ENCODE peak calls at places on chromosomes 5 and 9, in eight cellular contexts. One of them, this sample, is unnamed.

GRCh38 chr5:168883253-168883880 is 304.2 kb upstream of the PANK3 start:
- DNase-seq in left ventricle myocardium inferior: no peak
- DNase-seq in GM12865: no peak
- DNase-seq in endothelial cell of umbilical vein: no peak
- DNase-seq in spleen: no peak
- DNase-seq in upper lobe of right lung: no peak
- DNase-seq in GM23338: peak; percentile 45
- DNase-seq in lower lobe of right lung: no peak
- DNase-seq in this sample: no peak

GRCh38 chr9:84174486-84174885 is 166.1 kb downstream of the SLC28A3 start:
- DNase-seq in left ventricle myocardium inferior: no peak
- DNase-seq in GM12865: no peak
- DNase-seq in endothelial cell of umbilical vein: no peak
- DNase-seq in spleen: no peak
- DNase-seq in upper lobe of right lung: no peak
- DNase-seq in GM23338: no peak
- DNase-seq in lower lobe of right lung: no peak
- DNase-seq in this sample: no peak

GRCh38 chr9:75992480-75993206 is 102.2 kb downstream of the PCSK5 start:
- DNase-seq in left ventricle myocardium inferior: no peak
- DNase-seq in GM12865: no peak
- DNase-seq in endothelial cell of umbilical vein: no peak
- DNase-seq in spleen: no peak
- DNase-seq in upper lobe of right lung: no peak
- DNase-seq in GM23338: no peak
- DNase-seq in lower lobe of right lung: no peak
- DNase-seq in this sample: no peak

GRCh38 chr5:13932006-13932405 is 12.5 kb downstream of the DNAH5 start:
- DNase-seq in left ventricle myocardium inferior: no peak
- DNase-seq in GM12865: no peak
- DNase-seq in endothelial cell of umbilical vein: no peak
- DNase-seq in spleen: no peak
- DNase-seq in upper lobe of right lung: no peak
- DNase-seq in GM23338: no peak
- DNase-seq in lower lobe of right lung: no peak
- DNase-seq in this sample: no peak

GRCh38 chr5:8633706-8634105 is 764.8 kb downstream of the MTRR start:
- DNase-seq in left ventricle myocardium inferior: no peak
- DNase-seq in GM12865: no peak
- DNase-seq in endothelial cell of umbilical vein: no peak
- DNase-seq in spleen: no peak
- DNase-seq in upper lobe of right lung: no peak
- DNase-seq in GM23338: no peak
- DNase-seq in lower lobe of right lung: no peak
- DNase-seq in this sample: peak; percentile 40

GRCh38 chr9:95089257-95089873 is 228.1 kb downstream of the FANCC start:
- DNase-seq in left ventricle myocardium inferior: no peak
- DNase-seq in GM12865: no peak
- DNase-seq in endothelial cell of umbilical vein: no peak
- DNase-seq in spleen: peak; percentile 65
- DNase-seq in upper lobe of right lung: peak; percentile 58
- DNase-seq in GM23338: no peak
- DNase-seq in lower lobe of right lung: no peak
- DNase-seq in this sample: no peak

GRCh38 chr5:110757118-110757729 is 18.4 kb downstream of the SLC25A46 start:
- DNase-seq in left ventricle myocardium inferior: no peak
- DNase-seq in GM12865: peak; percentile 73
- DNase-seq in endothelial cell of umbilical vein: peak; percentile 62
- DNase-seq in spleen: no peak
- DNase-seq in upper lobe of right lung: no peak
- DNase-seq in GM23338: peak; percentile 74
- DNase-seq in lower lobe of right lung: no peak
- DNase-seq in this sample: peak; percentile 78

GRCh38 chr9:78004478-78005229 is 27.0 kb downstream of the GNAQ start:
- DNase-seq in left ventricle myocardium inferior: no peak
- DNase-seq in GM12865: no peak
- DNase-seq in endothelial cell of umbilical vein: no peak
- DNase-seq in spleen: peak; percentile 61
- DNase-seq in upper lobe of right lung: no peak
- DNase-seq in GM23338: peak; percentile 37
- DNase-seq in lower lobe of right lung: no peak
- DNase-seq in this sample: peak; percentile 47

GRCh38 chr5:181281077-181281983 is 20.4 kb upstream of the TRIM52 start:
- DNase-seq in left ventricle myocardium inferior: no peak
- DNase-seq in GM12865: no peak
- DNase-seq in endothelial cell of umbilical vein: no peak
- DNase-seq in spleen: peak; percentile 22
- DNase-seq in upper lobe of right lung: no peak
- DNase-seq in GM23338: peak; percentile 99
- DNase-seq in lower lobe of right lung: no peak
- DNase-seq in this sample: no peak
- H3K4me3 ChIP-seq in left ventricle myocardium inferior: no peak overlapping the region
- H3K4me3 ChIP-seq in GM12865: no peak overlapping the region
- H3K4me3 ChIP-seq in endothelial cell of umbilical vein: no peak overlapping the region
- H3K4me3 ChIP-seq in spleen: no peak overlapping the region
- H3K4me3 ChIP-seq in upper lobe of right lung: no peak overlapping the region
- H3K4me3 ChIP-seq in GM23338: peak overlapping the region; percentile 84
- H3K4me3 ChIP-seq in lower lobe of right lung: no peak overlapping the region
- H3K4me3 ChIP-seq in this sample: no peak overlapping the region

GRCh38 chr9:93321220-93321610 is 130.3 kb upstream of the FAM120A start:
- DNase-seq in left ventricle myocardium inferior: no peak
- DNase-seq in GM12865: no peak
- DNase-seq in endothelial cell of umbilical vein: no peak
- DNase-seq in spleen: no peak
- DNase-seq in upper lobe of right lung: peak; percentile 44
- DNase-seq in GM23338: no peak
- DNase-seq in lower lobe of right lung: no peak
- DNase-seq in this sample: no peak

GRCh38 chr9:93326654-93327053 is 124.8 kb upstream of the FAM120A start:
- DNase-seq in left ventricle myocardium inferior: no peak
- DNase-seq in GM12865: no peak
- DNase-seq in endothelial cell of umbilical vein: no peak
- DNase-seq in spleen: no peak
- DNase-seq in upper lobe of right lung: no peak
- DNase-seq in GM23338: no peak
- DNase-seq in lower lobe of right lung: no peak
- DNase-seq in this sample: no peak

GRCh38 chr9:93326056-93326455 is 125.4 kb upstream of the FAM120A start:
- DNase-seq in left ventricle myocardium inferior: no peak
- DNase-seq in GM12865: no peak
- DNase-seq in endothelial cell of umbilical vein: no peak
- DNase-seq in spleen: no peak
- DNase-seq in upper lobe of right lung: no peak
- DNase-seq in GM23338: no peak
- DNase-seq in lower lobe of right lung: no peak
- DNase-seq in this sample: no peak

GRCh38 chr9:93324191-93324834 is 127.2 kb upstream of the FAM120A start:
- DNase-seq in left ventricle myocardium inferior: no peak
- DNase-seq in GM12865: no peak
- DNase-seq in endothelial cell of umbilical vein: no peak
- DNase-seq in spleen: no peak
- DNase-seq in upper lobe of right lung: peak; percentile 60
- DNase-seq in GM23338: no peak
- DNase-seq in lower lobe of right lung: no peak
- DNase-seq in this sample: no peak

DNA sequence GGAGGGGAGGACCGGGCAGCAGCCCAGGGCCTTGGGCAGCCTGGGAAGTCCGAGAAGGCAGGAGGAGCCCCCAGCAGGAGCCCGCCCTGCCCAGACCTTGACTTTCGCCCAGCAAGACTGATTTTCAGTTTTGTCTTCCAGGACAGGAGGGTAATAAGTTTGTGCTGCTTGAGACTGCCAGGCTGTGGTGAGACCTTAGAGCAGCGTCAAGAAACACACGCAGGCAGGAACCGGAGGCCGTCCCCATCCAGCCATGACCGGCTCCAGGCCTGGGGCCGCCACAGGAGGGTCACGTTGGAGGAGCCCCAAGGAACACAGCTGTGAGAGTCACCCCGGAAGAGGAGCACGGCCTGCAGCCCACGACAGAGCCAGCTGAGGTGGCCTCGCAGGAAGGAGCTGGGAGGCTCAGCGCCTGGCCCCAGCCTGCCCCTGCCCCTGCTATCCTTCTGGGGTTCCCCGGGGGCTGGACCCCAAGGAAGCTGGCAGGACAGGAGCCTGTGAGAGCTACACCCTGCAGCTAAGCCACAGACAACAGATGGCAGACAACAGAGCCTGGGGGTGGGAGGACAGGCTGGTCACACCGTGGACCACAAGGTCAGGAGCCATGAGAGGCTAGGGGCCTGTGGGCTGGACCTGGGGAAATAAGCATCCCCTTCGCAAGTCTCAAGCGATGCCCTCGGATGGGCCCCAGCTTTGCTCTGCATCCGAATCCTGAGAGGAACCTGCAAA is 126.0 kb upstream of the FAM120A start:
- DNase-seq in left ventricle myocardium inferior: no peak
- DNase-seq in GM12865: no peak
- DNase-seq in endothelial cell of umbilical vein: no peak
- DNase-seq in spleen: peak; percentile 67
- DNase-seq in upper lobe of right lung: peak; percentile 46
- DNase-seq in GM23338: no peak
- DNase-seq in lower lobe of right lung: no peak
- DNase-seq in this sample: no peak
- TF ChIP-seq CTCF in left ventricle myocardium inferior: no peak
- TF ChIP-seq CTCF in GM12865: no peak
- TF ChIP-seq CTCF in endothelial cell of umbilical vein: no peak
- TF ChIP-seq CTCF in spleen: no peak
- TF ChIP-seq CTCF in upper lobe of right lung: no peak
- TF ChIP-seq CTCF in GM23338: no peak
- TF ChIP-seq CTCF in lower lobe of right lung: no peak
- TF ChIP-seq CTCF in this sample: no peak

GRCh38 chr5:159971931-159972461 is 36.9 kb upstream of the TTC1 start:
- DNase-seq in left ventricle myocardium inferior: no peak
- DNase-seq in GM12865: no peak
- DNase-seq in endothelial cell of umbilical vein: no peak
- DNase-seq in spleen: no peak
- DNase-seq in upper lobe of right lung: peak; percentile 71
- DNase-seq in GM23338: peak; percentile 65
- DNase-seq in lower lobe of right lung: no peak
- DNase-seq in this sample: peak; percentile 6
- H3K4me3 ChIP-seq in left ventricle myocardium inferior: peak overlapping the region; percentile 60
- H3K4me3 ChIP-seq in GM12865: no peak overlapping the region
- H3K4me3 ChIP-seq in endothelial cell of umbilical vein: no peak overlapping the region
- H3K4me3 ChIP-seq in spleen: peak overlapping the region; percentile 32
- H3K4me3 ChIP-seq in upper lobe of right lung: peak overlapping the region; percentile 21
- H3K4me3 ChIP-seq in GM23338: peak overlapping the region; percentile 61
- H3K4me3 ChIP-seq in lower lobe of right lung: peak overlapping the region; percentile 3
- H3K4me3 ChIP-seq in this sample: no peak overlapping the region

DNA sequence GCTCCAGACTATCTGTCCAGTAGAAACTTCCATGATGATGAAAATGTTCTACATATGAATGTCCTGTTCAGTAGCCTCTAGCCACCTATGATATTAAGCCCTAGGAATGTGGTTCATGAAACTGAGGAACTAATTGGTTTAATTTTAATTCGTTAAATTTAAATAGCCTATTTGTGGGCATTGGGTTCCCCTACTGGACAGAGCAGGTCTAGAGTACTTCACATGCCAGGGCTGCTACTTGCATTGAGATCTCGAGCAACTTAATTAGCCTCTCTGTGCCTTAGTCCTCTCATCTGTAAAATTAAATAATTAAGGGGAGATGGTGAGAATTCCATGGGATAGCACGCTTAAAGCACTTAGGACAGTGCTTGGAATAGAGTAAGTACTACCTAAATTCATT is 160.0 kb downstream of the PAPPA start:
- DNase-seq in left ventricle myocardium inferior: no peak
- DNase-seq in GM12865: no peak
- DNase-seq in endothelial cell of umbilical vein: no peak
- DNase-seq in spleen: no peak
- DNase-seq in upper lobe of right lung: no peak
- DNase-seq in GM23338: no peak
- DNase-seq in lower lobe of right lung: no peak
- DNase-seq in this sample: peak; percentile 31
- TF ChIP-seq CTCF in left ventricle myocardium inferior: no peak
- TF ChIP-seq CTCF in GM12865: no peak
- TF ChIP-seq CTCF in endothelial cell of umbilical vein: no peak
- TF ChIP-seq CTCF in spleen: no peak
- TF ChIP-seq CTCF in upper lobe of right lung: no peak
- TF ChIP-seq CTCF in GM23338: peak; percentile 41
- TF ChIP-seq CTCF in lower lobe of right lung: no peak
- TF ChIP-seq CTCF in this sample: peak; percentile 31

DNA sequence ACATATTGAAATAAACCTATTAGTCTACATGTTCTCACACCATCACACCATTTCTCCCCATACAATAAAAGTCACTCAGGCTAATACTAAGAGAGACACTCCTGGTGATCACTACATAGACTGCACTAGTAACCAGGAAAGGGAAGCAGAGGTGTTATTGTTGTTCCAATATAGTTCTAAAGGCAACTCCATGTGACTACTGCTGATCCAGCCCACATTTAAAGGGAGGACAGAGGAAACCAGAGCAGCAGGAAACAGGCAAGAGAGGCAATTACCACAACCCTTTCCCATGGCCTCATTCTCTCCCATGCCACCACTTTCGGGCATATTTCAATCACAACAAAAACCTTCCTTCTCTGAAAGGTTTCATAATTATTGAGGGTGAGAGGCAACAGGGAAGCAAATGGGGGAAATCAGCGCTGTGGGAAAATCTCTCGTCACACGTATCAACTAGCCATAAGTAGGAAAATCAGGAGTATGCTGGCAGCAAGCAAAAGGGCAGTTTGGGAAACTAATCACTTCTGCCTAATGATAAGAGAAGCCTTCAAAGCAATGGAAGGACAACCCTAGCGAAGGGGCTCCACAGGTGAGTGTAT is 1.8 kb downstream of the UBAP2 start:
- DNase-seq in left ventricle myocardium inferior: no peak
- DNase-seq in GM12865: peak; percentile 15
- DNase-seq in endothelial cell of umbilical vein: peak; percentile 62
- DNase-seq in spleen: no peak
- DNase-seq in upper lobe of right lung: no peak
- DNase-seq in GM23338: peak; percentile 11
- DNase-seq in lower lobe of right lung: no peak
- DNase-seq in this sample: peak; percentile 34
- H3K4me3 ChIP-seq in left ventricle myocardium inferior: peak overlapping the region; percentile 99
- H3K4me3 ChIP-seq in GM12865: peak overlapping the region; percentile 68
- H3K4me3 ChIP-seq in endothelial cell of umbilical vein: peak overlapping the region; percentile 81
- H3K4me3 ChIP-seq in spleen: peak overlapping the region; percentile 86
- H3K4me3 ChIP-seq in upper lobe of right lung: peak overlapping the region; percentile 79
- H3K4me3 ChIP-seq in GM23338: peak overlapping the region; percentile 99
- H3K4me3 ChIP-seq in lower lobe of right lung: peak overlapping the region; percentile 96
- H3K4me3 ChIP-seq in this sample: peak overlapping the region; percentile 8

DNA sequence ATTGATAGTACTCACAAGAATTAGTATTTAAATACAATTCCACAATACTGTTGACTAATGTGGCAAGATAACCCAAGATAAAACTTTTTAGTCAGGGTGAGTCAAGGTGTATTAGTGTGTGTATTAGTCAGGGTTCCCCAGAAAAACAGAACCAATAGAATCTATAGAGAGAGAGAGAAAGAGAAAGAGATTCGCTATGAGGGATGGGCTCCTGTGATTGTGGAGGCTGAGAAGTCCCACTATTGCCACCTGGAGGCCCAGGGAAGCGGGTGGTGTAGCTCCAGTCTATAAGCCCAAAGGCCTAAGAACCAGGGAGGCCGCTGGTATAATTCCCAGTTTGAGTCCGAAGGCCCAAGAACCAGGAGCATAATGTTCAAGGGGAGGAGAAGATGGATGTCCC is 10.0 kb upstream of the SHISAL2B start:
- DNase-seq in left ventricle myocardium inferior: no peak
- DNase-seq in GM12865: peak; percentile 21
- DNase-seq in endothelial cell of umbilical vein: no peak
- DNase-seq in spleen: no peak
- DNase-seq in upper lobe of right lung: no peak
- DNase-seq in GM23338: peak; percentile 70
- DNase-seq in lower lobe of right lung: no peak
- DNase-seq in this sample: no peak
- TF ChIP-seq CTCF in left ventricle myocardium inferior: no peak
- TF ChIP-seq CTCF in GM12865: peak; percentile 6
- TF ChIP-seq CTCF in endothelial cell of umbilical vein: no peak
- TF ChIP-seq CTCF in spleen: no peak
- TF ChIP-seq CTCF in upper lobe of right lung: no peak
- TF ChIP-seq CTCF in GM23338: peak; percentile 53
- TF ChIP-seq CTCF in lower lobe of right lung: no peak
- TF ChIP-seq CTCF in this sample: no peak

This sample was measured in cardiac fibroblast.